ENCODE peak calls at places on chromosomes 16 and 17, in five cellular contexts. D is HCT116, F is HepG2, W is K562, Y is SK-N-SH. A is an unnamed sample.

GRCh38 chr16:87202346-87202745 is 114.8 kb downstream of the C16orf95 start:
- DNase-seq in F (no peak), Y (no peak), W (no peak), D (no peak), A (no peak)

GRCh38 chr16:71648921-71649320 is 22.9 kb downstream of the MARVELD3 start:
- DNase-seq in D (no peak), W (no peak), F (peak; percentile 31), Y (no peak), A (peak; percentile 46)

GRCh38 chr17:17526369-17526768 is 30.2 kb upstream of the RASD1 start:
- DNase-seq in F (no peak), D (no peak), W (no peak), Y (no peak), A (no peak)

GRCh38 chr17:37100231-37100630 is 151.5 kb downstream of the AATF start:
- DNase-seq in Y (no peak), D (no peak), F (no peak), W (no peak), A (no peak)

GRCh38 chr16:70664325-70665112 is 18.2 kb downstream of the IL34 start:
- DNase-seq in W (no peak), Y (peak; percentile 37), F (no peak), D (no peak), A (no peak)

GRCh38 chr16:49608801-49609200 is 235.2 kb downstream of the C16orf78 start:
- DNase-seq in F (peak; percentile 39), W (no peak), D (peak; percentile 24), Y (peak; percentile 48), A (peak; percentile 23)

GRCh38 chr17:41009301-41009760 is 403 bp upstream of the KRTAP3-1 start:
- DNase-seq in W (no peak), F (peak; percentile 99), Y (no peak), D (no peak), A (peak; percentile 94)

GRCh38 chr17:48505788-48506187 is 25.0 kb downstream of the HOXB1 start:
- DNase-seq in F (peak; percentile 33), Y (no peak), W (peak; percentile 64), D (peak; percentile 61), A (no peak)

GRCh38 chr16:56372938-56373337 is 52.4 kb downstream of the AMFR start:
- DNase-seq in W (no peak), F (no peak), Y (no peak), D (no peak), A (no peak)

GRCh38 chr17:80794281-80795089 is 197.2 kb upstream of the CHMP6 start:
- DNase-seq in Y (no peak), F (no peak), W (no peak), D (no peak), A (no peak)
- TF ChIP-seq JUND in Y (no peak), F (no peak), W (no peak), D (no peak), A (no peak)

DNA sequence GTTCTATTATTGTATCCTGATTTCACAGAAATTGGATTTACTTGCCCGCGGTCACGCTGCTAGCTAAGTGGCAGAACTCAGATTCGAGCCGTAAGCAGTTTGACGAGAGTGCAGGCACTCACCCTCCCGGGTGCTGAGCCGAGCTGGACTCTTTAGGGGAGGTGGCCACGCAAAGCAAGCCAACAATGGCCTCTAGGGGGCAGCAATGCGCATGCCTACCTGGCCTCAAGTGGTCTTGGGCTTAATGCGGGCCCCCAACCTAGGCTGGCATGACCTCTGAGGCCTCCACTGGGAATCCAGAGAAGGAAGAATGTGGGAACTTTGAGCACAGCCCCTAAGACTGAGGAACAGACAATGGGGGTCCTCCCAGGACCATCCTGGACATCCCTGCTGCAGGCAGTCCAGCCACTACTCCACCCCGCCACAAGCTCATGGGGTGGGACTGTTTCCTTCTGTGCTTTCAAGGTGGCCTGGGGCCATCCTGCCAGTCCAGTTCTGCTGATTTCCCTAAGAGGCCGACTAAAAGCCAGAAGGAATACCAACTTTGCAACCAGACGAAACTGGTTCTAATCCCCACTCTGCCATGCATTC is 276.5 kb downstream of the XYLT1 start:
- DNase-seq in F (no peak), W (peak; percentile 72), D (peak; percentile 24), Y (peak; percentile 52), A (peak; percentile 56)
- TF ChIP-seq JUND in F (no peak), W (no peak), D (no peak), Y (no peak), A (no peak)

GRCh38 chr16:67312450-67313118 is 14.0 kb downstream of the KCTD19 start:
- DNase-seq in D (no peak), Y (no peak), F (no peak), W (no peak), A (no peak)
- TF ChIP-seq JUND in D (no peak), Y (no peak), F (no peak), W (no peak), A (no peak)

GRCh38 chr17:63041251-63041650 is 75.2 kb downstream of the TANC2 start:
- DNase-seq in W (no peak), D (no peak), Y (no peak), F (no peak), A (no peak)

GRCh38 chr17:63041722-63042121 is 75.7 kb downstream of the TANC2 start:
- DNase-seq in D (no peak), Y (no peak), W (no peak), F (no peak), A (no peak)

GRCh38 chr17:63039899-63040602 is 74.0 kb downstream of the TANC2 start:
- DNase-seq in Y (no peak), D (peak; percentile 37), F (no peak), W (no peak), A (no peak)

GRCh38 chr17:63040816-63041215 is 74.8 kb downstream of the TANC2 start:
- DNase-seq in F (no peak), Y (no peak), D (no peak), W (no peak), A (no peak)

DNA sequence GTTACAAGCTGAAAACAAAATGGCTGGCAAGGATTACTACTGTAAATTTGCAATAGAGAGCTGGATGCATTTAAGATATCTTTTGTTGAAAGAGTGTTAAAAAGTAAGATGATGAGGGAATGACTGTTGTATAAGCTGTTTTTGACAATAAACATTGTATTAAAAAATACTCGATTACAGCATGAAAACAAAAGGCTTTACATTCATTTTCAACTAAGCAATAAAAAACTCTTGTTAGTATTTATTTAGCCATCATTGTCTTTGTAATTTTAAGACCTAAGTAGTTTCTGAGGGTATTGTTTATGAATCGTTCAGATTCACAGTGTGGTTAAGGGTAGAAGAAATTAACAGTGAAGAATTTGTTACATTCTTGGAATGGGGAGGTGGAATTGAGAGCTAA is 76.4 kb downstream of the TANC2 start:
- DNase-seq in F (no peak), Y (no peak), D (no peak), W (no peak), A (no peak)
- TF ChIP-seq JUND in F (no peak), Y (no peak), D (no peak), W (no peak), A (no peak)

GRCh38 chr17:50431219-50431618 is 5.2 kb downstream of the ACSF2 start:
- DNase-seq in Y (no peak), F (no peak), D (no peak), W (no peak), A (peak; percentile 78)

GRCh38 chr17:50428831-50429424 is 2.9 kb downstream of the ACSF2 start:
- DNase-seq in W (no peak), D (no peak), F (peak; percentile 100), Y (no peak), A (no peak)

GRCh38 chr17:50430731-50431130 is 4.7 kb downstream of the ACSF2 start:
- DNase-seq in Y (no peak), D (no peak), W (no peak), F (no peak), A (no peak)

GRCh38 chr17:50432125-50432762 is 6.2 kb downstream of the ACSF2 start:
- DNase-seq in F (no peak), W (no peak), Y (no peak), D (no peak), A (no peak)

DNA sequence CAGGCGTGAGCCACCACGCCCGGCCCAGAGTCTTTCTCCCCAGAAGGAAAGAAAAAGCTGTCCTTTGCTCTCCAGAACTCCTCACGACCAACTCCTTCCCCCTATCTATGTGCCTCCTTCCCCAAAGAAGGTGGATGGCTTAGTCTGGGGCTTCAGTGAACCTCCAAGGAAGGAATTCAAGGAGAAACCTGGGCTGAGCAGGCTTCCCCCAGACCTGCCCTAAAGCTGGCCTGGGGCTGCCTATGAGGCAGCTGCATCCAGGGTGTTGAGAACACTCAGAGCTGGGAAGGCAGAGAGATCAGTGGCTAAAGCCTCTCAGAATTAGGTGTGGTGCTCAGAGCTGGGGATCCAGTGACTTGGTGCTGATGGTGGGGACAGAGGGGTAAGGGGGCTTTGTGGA is 3.8 kb downstream of the ACSF2 start:
- DNase-seq in D (no peak), F (no peak), Y (no peak), W (no peak), A (no peak)
- TF ChIP-seq JUND in D (no peak), F (no peak), Y (no peak), W (no peak), A (no peak)

DNA sequence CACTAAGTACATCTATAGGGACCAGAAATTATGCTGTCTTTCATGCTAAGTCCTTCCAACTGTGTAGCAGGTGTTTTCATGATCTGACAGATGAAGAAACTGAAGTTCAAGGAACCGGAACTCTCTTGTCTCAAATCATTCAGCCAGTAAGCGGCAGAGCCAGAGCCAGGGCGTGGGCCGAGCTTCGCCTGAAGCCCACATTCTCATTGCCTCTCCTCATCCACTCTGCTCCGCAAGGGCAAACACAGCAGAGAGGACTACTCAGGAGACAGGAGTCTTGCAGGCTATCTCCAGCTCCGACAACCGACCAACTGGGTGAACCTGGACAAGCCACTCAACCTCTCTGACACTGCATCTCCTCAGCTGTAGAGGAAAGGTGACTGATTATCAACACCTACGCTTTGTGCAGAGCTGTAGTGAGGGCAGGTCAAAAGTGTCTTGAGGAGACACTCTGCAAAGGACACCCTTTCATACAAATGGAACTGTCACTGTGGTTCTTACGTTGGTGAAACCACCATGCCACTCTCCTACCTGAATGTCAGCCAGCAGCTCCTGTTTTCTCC is 72.9 kb downstream of the CYTH1 start:
- DNase-seq in W (no peak), D (no peak), F (no peak), Y (no peak), A (no peak)
- TF ChIP-seq JUND in W (no peak), D (no peak), F (no peak), Y (no peak), A (no peak)

DNA sequence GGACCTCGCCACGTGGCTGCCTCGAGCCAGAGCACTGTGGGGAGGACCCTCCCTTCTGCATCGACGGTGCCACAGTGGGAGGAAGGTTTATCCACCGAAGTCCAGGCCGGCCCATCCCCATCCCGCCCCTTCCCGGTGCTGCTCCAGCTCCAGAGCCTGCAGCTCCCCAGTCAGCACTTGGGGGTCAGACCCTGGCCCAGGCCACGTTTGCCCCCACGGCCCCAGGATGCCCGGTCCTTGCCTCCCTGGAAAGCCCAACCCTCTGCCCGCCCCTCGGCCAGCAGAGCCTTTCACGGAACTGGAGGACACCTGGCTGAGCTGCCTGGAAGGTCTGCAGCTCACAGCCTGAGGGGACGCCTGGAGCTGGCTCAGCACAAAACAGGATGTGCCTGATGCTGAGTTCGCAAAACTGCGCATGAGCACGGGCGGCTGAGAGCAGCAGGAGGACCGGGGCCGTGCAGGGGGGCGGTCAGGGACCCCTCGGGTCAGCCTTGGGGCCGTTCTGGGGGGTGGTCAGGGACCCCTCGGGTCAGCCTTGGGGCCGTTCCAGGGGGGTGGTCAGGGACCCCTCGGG is 29.7 kb upstream of the SSTR5 start:
- DNase-seq in F (no peak), Y (no peak), D (no peak), W (no peak), A (no peak)
- TF ChIP-seq JUND in F (no peak), Y (no peak), D (no peak), W (no peak), A (no peak)

GRCh38 chr17:2854662-2855061 is 58.4 kb downstream of the RAP1GAP2 start:
- DNase-seq in D (no peak), Y (peak; percentile 81), W (no peak), F (no peak), A (peak; percentile 18)
- TF ChIP-seq JUND in D (no peak), Y (no peak), W (no peak), F (no peak), A (no peak)

A was measured in T47D.